ENCODE peak calls at places on chromosomes 7 and 10, in nine cellular contexts. M is fibroblast of lung, X is neuronal stem cell, Q is kidney epithelial cell, L is GM06990, B is lower lobe of right lung, A is ovary, C is astrocyte, D is SJCRH30. E is an unnamed sample.

GRCh38 chr7:27263781-27264180 is 21.2 kb downstream of the EVX1 start:
- DNase-seq in M (no peak), D (no peak), B (no peak), C (no peak), L (no peak), A (no peak), Q (no peak), X (no peak), E (no peak)

GRCh38 chr7:149558149-149558861 is 60.7 kb upstream of the ZNF746 start:
- DNase-seq in X (no peak), M (peak; percentile 76), D (no peak), B (no peak), Q (no peak), A (no peak), L (no peak), C (peak; percentile 66), E (no peak)

GRCh38 chr10:73886085-73886529 is 11.8 kb upstream of the CAMK2G start:
- DNase-seq in D (peak; percentile 84), Q (no peak), L (no peak), X (peak; percentile 62), B (peak; percentile 66), M (peak; percentile 73), A (peak; percentile 78), C (peak; percentile 60), E (peak; percentile 92)

GRCh38 chr7:29879609-29880008 is 73.3 kb downstream of the WIPF3 start:
- DNase-seq in D (no peak), B (no peak), L (no peak), A (no peak), X (no peak), Q (no peak), C (peak; percentile 52), M (peak; percentile 66), E (no peak)

GRCh38 chr10:96655577-96656213 is 64.6 kb downstream of the PIK3AP1 start:
- DNase-seq in X (no peak), C (no peak), B (peak; percentile 73), D (no peak), A (no peak), Q (no peak), M (no peak), L (no peak), E (no peak)

GRCh38 chr7:19016140-19016539 is 101.3 kb downstream of the TWIST1 start:
- DNase-seq in D (no peak), L (no peak), B (no peak), Q (no peak), C (peak; percentile 82), A (no peak), X (no peak), M (peak; percentile 87), E (no peak)

GRCh38 chr10:94210465-94211186 is 152.1 kb downstream of the NOC3L start:
- DNase-seq in C (no peak), L (no peak), B (no peak), D (peak; percentile 69), A (peak; percentile 30), X (no peak), Q (no peak), M (no peak), E (no peak)

GRCh38 chr10:124220971-124221355 is 127.6 kb upstream of the CHST15 start:
- DNase-seq in X (no peak), A (no peak), Q (no peak), L (no peak), D (no peak), C (no peak), M (no peak), B (no peak), E (no peak)

GRCh38 chr7:83807770-83808169 is 158.8 kb upstream of the SEMA3E start:
- DNase-seq in M (peak; percentile 7), C (no peak), X (no peak), D (no peak), L (no peak), B (no peak), Q (no peak), A (no peak), E (no peak)

GRCh38 chr7:140593583-140593982 is 47.0 kb downstream of the DENND2A start:
- DNase-seq in L (no peak), A (no peak), M (no peak), C (no peak), Q (no peak), B (no peak), D (no peak), X (no peak), E (no peak)

GRCh38 chr7:127041689-127042452 is 210.9 kb downstream of the GRM8 start:
- DNase-seq in B (no peak), X (no peak), D (no peak), A (no peak), Q (no peak), M (no peak), C (no peak), L (no peak), E (no peak)

GRCh38 chr10:4426866-4427265 is 399.1 kb upstream of the AKR1E2 start:
- DNase-seq in Q (no peak), A (no peak), C (no peak), M (no peak), L (no peak), X (no peak), D (no peak), B (no peak), E (no peak)

GRCh38 chr10:44968101-44968886 is 8.7 kb downstream of the RASSF4 start:
- DNase-seq in C (no peak), B (peak; percentile 75), Q (no peak), A (no peak), M (no peak), X (no peak), D (no peak), L (no peak), E (peak; percentile 20)

GRCh38 chr10:5559642-5560141 is 34.9 kb downstream of the CALML3 start:
- DNase-seq in L (no peak), D (no peak), M (peak; percentile 89), C (peak; percentile 84), B (no peak), A (no peak), X (no peak), Q (no peak), E (peak; percentile 22)

GRCh38 chr10:133393401-133394063 is 425 bp upstream of the MTG1 start:
- DNase-seq in C (no peak), B (peak; percentile 32), Q (no peak), M (no peak), L (no peak), D (no peak), A (no peak), X (peak; percentile 8), E (peak; percentile 100)
- H3K4me3 ChIP-seq in C (peak overlapping the region; percentile 83), B (peak overlapping the region; percentile 90), Q (peak overlapping the region; percentile 85), M (peak overlapping the region; percentile 78), L (peak overlapping the region; percentile 90), D (peak overlapping the region; percentile 69), A (peak overlapping the region; percentile 59), X (no peak overlapping the region), E (no peak overlapping the region)

GRCh38 chr10:13439313-13439712 is 89.5 kb downstream of the BEND7 start:
- DNase-seq in D (no peak), C (peak; percentile 19), Q (no peak), M (no peak), A (no peak), X (no peak), L (no peak), B (no peak), E (no peak)
- H3K27me3 ChIP-seq in D (no peaks in the 10 kb centered on the region), C (peaks cover 32% of the 10 kb centered on the region), Q (peaks cover 12% of the 10 kb centered on the region), M (peaks cover 16% of the 10 kb centered on the region), A (no peaks in the 10 kb centered on the region), X (peaks cover 16% of the 10 kb centered on the region), L (peaks cover 2% of the 10 kb centered on the region), B (peaks cover 22% of the 10 kb centered on the region), E (peaks cover 18% of the 10 kb centered on the region)

DNA sequence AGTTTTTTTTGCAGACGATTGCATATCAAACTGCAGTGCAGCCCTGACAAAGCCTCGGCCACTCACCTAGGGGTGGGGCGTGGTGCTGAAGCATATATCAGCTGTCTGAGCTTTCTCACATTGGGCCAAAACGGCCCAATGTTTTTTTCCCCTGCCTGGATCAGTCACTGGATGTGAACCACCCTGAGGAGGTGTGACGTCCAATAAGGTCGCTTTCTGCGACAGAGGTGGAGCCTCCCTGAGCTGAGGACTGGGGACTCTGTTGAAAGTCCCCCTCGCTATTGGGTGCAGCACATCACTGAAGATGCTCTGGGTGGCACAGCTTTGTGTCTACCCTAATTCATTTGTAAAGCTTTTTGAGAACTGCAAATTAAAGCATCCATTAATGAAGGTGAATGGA is 60.9 kb downstream of the SEM1 start:
- DNase-seq in C (no peak), B (no peak), Q (no peak), D (no peak), A (no peak), L (no peak), X (no peak), M (no peak), E (no peak)
- H3K36me3 ChIP-seq in C (no peaks in the 10 kb centered on the region), B (no peaks in the 10 kb centered on the region), Q (no peaks in the 10 kb centered on the region), D (no peaks in the 10 kb centered on the region), A (no peaks in the 10 kb centered on the region), L (no peaks in the 10 kb centered on the region), X (no peaks in the 10 kb centered on the region), M (no peaks in the 10 kb centered on the region), E (no peaks in the 10 kb centered on the region)

DNA sequence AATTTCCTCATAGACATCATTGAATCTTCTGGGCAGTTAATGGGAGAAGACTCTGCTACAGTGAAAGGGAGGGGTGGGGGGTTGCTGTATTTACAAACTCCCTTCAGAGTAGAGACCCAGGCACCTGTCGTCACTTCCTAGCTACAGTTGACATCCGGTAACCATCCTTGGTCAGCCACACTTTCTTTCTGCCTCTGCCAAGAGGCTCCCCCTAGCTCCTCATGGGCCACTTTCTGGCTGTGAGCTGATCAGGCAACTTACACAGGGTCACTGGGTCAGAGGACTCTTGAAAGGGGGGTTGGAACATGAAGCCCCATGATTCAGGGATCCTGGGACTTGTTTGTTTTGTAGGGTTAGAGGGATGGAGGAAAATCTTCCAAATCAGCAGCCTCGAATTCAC is 1.2 kb downstream of the TECPR1 start:
- DNase-seq in A (no peak), B (no peak), X (no peak), L (no peak), C (no peak), M (no peak), D (no peak), Q (no peak), E (peak; percentile 66)
- H3K4me3 ChIP-seq in A (no peak overlapping the region), B (peak overlapping the region; percentile 91), X (no peak overlapping the region), L (peak overlapping the region; percentile 79), C (no peak overlapping the region), M (peak overlapping the region; percentile 95), D (no peak overlapping the region), Q (no peak overlapping the region), E (no peak overlapping the region)

E was measured in H7.